ENCODE peak calls at places on chromosomes 6 and 20, in seven cellular contexts. E is GM23338, A is SJSA1, B is cardiac fibroblast, L is fibroblast of mammary gland, X is H7, Q is uterus. C is an unnamed sample.

GRCh38 chr6:25882066-25882496 is 8.0 kb upstream of the SLC17A3 start:
- DNase-seq in E (peak; percentile 93), A (no peak), B (no peak), L (no peak), X (peak; percentile 59), Q (peak; percentile 11), C (no peak)

GRCh38 chr6:80366721-80367120 is 260.2 kb downstream of the BCKDHB start:
- DNase-seq in E (no peak), A (no peak), B (peak; percentile 45), L (peak; percentile 52), X (no peak), Q (peak; percentile 49), C (peak; percentile 21)

GRCh38 chr6:45959534-45960195 is 56.0 kb downstream of the CLIC5 start:
- DNase-seq in E (no peak), A (no peak), B (peak; percentile 43), L (peak; percentile 26), X (no peak), Q (no peak), C (no peak)

GRCh38 chr6:125781307-125781868 is 9.4 kb upstream of the NCOA7 start:
- DNase-seq in E (peak; percentile 22), A (no peak), B (peak; percentile 55), L (peak; percentile 48), X (no peak), Q (no peak), C (no peak)

GRCh38 chr20:2130062-2130591 is 28.5 kb downstream of the STK35 start:
- DNase-seq in E (no peak), A (no peak), B (no peak), L (peak; percentile 69), X (no peak), Q (no peak), C (no peak)

GRCh38 chr6:76578746-76579145 is 506.3 kb upstream of the IMPG1 start:
- DNase-seq in E (no peak), A (no peak), B (no peak), L (no peak), X (no peak), Q (no peak), C (no peak)

GRCh38 chr6:17665132-17665531 is 41.6 kb downstream of the NUP153 start:
- DNase-seq in E (no peak), A (no peak), B (no peak), L (no peak), X (no peak), Q (no peak), C (no peak)

GRCh38 chr6:27668442-27669275 is 195.8 kb upstream of the ZNF184 start:
- DNase-seq in E (peak; percentile 88), A (no peak), B (peak; percentile 87), L (peak; percentile 73), X (peak; percentile 80), Q (peak; percentile 46), C (no peak)

GRCh38 chr6:138600726-138601125 is 101.4 kb upstream of the NHSL1 start:
- DNase-seq in E (no peak), A (no peak), B (peak; percentile 73), L (peak; percentile 83), X (no peak), Q (no peak), C (no peak)

GRCh38 chr6:169957351-169957963 is 206.0 kb downstream of the ERMARD start:
- DNase-seq in E (no peak), A (peak; percentile 28), B (no peak), L (no peak), X (peak; percentile 34), Q (no peak), C (no peak)

GRCh38 chr6:87669051-87669450 is 33.0 kb downstream of the AKIRIN2 start:
- DNase-seq in E (no peak), A (no peak), B (no peak), L (no peak), X (no peak), Q (no peak), C (no peak)

GRCh38 chr6:87029711-87030314 is 65.1 kb downstream of the CGA start:
- DNase-seq in E (peak; percentile 28), A (no peak), B (peak; percentile 81), L (peak; percentile 72), X (no peak), Q (no peak), C (peak; percentile 26)

GRCh38 chr6:131924881-131925474 is 26.2 kb downstream of the CCN2 start:
- DNase-seq in E (peak; percentile 53), A (no peak), B (peak; percentile 76), L (peak; percentile 67), X (peak; percentile 42), Q (no peak), C (peak; percentile 24)

GRCh38 chr6:81561071-81561564 is 191.4 kb downstream of the TENT5A start:
- DNase-seq in E (no peak), A (no peak), B (no peak), L (no peak), X (no peak), Q (no peak), C (no peak)

GRCh38 chr6:36925809-36926208 is 28.7 kb upstream of the PI16 start:
- DNase-seq in E (no peak), A (no peak), B (no peak), L (no peak), X (no peak), Q (no peak), C (no peak)

GRCh38 chr6:37426945-37427510 is 6.0 kb upstream of the CMTR1 start:
- DNase-seq in E (no peak), A (no peak), B (no peak), L (peak; percentile 37), X (no peak), Q (no peak), C (no peak)

GRCh38 chr20:13022401-13023170 is 13.8 kb downstream of the SPTLC3 start:
- DNase-seq in E (no peak), A (peak; percentile 53), B (peak; percentile 72), L (peak; percentile 91), X (no peak), Q (no peak), C (no peak)

GRCh38 chr20:24986436-24987015 is 6.0 kb downstream of the APMAP start:
- DNase-seq in E (no peak), A (peak; percentile 15), B (no peak), L (no peak), X (no peak), Q (no peak), C (no peak)

GRCh38 chr20:61818746-61819483 is 246.8 kb downstream of the TAF4 start:
- DNase-seq in E (no peak), A (no peak), B (no peak), L (no peak), X (no peak), Q (no peak), C (no peak)

GRCh38 chr6:26576929-26577719 is 19.6 kb upstream of the ABT1 start:
- DNase-seq in E (peak; percentile 88), A (no peak), B (peak; percentile 96), L (peak; percentile 91), X (no peak), Q (peak; percentile 54), C (no peak)

GRCh38 chr6:130307752-130308361 is 58.0 kb upstream of the TMEM200A start:
- DNase-seq in E (no peak), A (no peak), B (peak; percentile 62), L (peak; percentile 82), X (no peak), Q (no peak), C (peak; percentile 69)

GRCh38 chr6:159679091-159680077 is 13.7 kb downstream of the SOD2 start:
- DNase-seq in E (no peak), A (peak; percentile 72), B (peak; percentile 59), L (peak; percentile 52), X (no peak), Q (no peak), C (peak; percentile 55)
- H3K4me3 ChIP-seq in E (no peak overlapping the region), A (no peak overlapping the region), B (no peak overlapping the region), L (no peak overlapping the region), X (no peak overlapping the region), Q (no peak overlapping the region), C (no peak overlapping the region)

GRCh38 chr20:40268321-40269075 is 420.5 kb downstream of the MAFB start:
- DNase-seq in E (peak; percentile 59), A (peak; percentile 54), B (no peak), L (no peak), X (no peak), Q (no peak), C (no peak)
- H3K4me3 ChIP-seq in E (peak overlapping the region; percentile 87), A (no peak overlapping the region), B (no peak overlapping the region), L (no peak overlapping the region), X (no peak overlapping the region), Q (no peak overlapping the region), C (no peak overlapping the region)

GRCh38 chr6:151692216-151692615 is 115.3 kb upstream of the ESR1 start:
- DNase-seq in E (no peak), A (no peak), B (peak; percentile 10), L (peak; percentile 16), X (no peak), Q (no peak), C (no peak)

GRCh38 chr6:151693366-151693765 is 114.1 kb upstream of the ESR1 start:
- DNase-seq in E (no peak), A (no peak), B (no peak), L (no peak), X (no peak), Q (no peak), C (no peak)

GRCh38 chr6:151690768-151691562 is 116.5 kb upstream of the ESR1 start:
- DNase-seq in E (no peak), A (no peak), B (peak; percentile 72), L (peak; percentile 72), X (no peak), Q (no peak), C (no peak)

GRCh38 chr6:151690303-151690702 is 117.2 kb upstream of the ESR1 start:
- DNase-seq in E (no peak), A (no peak), B (peak; percentile 62), L (peak; percentile 57), X (no peak), Q (no peak), C (no peak)

DNA sequence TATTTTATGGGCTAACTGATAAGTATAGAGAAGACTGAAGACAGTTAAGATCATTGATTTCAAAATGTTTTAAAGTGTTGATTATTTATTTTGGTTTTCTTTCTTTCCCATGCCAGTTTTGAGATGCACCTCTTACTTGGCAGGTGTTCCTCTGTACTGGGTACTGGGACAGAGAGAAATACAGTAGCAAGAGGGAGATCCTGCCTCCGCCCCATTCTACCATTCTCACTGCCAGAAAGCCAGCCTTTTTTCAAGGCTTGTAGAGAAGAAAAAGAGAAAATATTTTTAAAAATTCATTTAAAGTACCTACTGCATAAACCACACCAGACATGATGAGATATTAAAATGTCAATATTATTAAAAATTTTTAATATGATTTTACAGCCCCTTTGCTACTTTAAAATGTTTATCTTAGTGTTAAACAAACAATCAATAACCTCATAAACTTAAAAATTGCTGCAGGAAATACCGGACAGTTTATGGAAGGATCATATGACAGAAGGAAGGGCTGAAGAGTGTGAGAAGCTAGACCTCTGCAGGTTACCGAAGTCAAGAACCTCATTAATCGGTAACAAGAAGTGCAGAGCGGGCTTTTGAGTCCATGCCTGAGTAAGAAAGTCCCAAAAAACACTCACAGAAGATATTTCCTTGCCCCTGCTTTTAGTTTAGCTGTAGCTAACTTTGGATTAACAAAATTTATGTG is 117.8 kb upstream of the ESR1 start:
- DNase-seq in E (no peak), A (no peak), B (no peak), L (no peak), X (no peak), Q (no peak), C (no peak)
- H3K4me3 ChIP-seq in E (no peak overlapping the region), A (no peak overlapping the region), B (no peak overlapping the region), L (no peak overlapping the region), X (no peak overlapping the region), Q (no peak overlapping the region), C (no peak overlapping the region)

DNA sequence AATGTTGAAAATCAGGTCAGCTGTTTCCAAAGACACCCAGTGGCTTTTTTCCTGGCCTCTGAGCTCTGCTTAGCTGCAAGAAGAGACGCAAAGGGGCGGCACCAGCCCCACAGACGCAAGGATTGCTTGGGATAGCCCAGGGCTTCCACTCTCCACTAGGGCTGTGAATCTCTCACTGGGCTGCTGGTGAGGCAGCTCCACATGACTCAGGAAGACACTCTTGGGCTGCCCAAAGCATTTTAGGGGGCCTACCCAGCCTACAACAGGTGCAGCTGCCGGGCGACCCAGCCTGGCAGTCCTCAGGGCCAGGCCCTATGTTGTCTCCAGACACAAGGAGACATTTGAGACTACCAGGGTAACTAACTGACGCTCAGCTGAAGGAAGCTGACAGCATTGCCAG is 59.8 kb downstream of the FAM50B start:
- DNase-seq in E (no peak), A (no peak), B (no peak), L (no peak), X (no peak), Q (no peak), C (no peak)
- H3K4me3 ChIP-seq in E (no peak overlapping the region), A (no peak overlapping the region), B (no peak overlapping the region), L (no peak overlapping the region), X (no peak overlapping the region), Q (no peak overlapping the region), C (no peak overlapping the region)